ENCODE peak calls at places on chromosomes 3 and 15, in nine cellular contexts. B is effector CD4-positive, alpha-beta T cell; O is H4; N is stimulated activated naive CD8-positive, alpha-beta T cell treated with anti-CD3 and anti-CD28 coated beads, Interleukin-15, amount 100 ng/mL, for 72 hours; L is NCI-H524; T is adrenal gland; R is fibroblast of gingiva; C is GM12864; P is occipital lobe. Z is an unnamed sample.

GRCh38 chr3:119352235-119352634 is 58.1 kb downstream of the ARHGAP31 start:
- DNase-seq in R (no peak), T (no peak), L (no peak), N (peak; percentile 19), B (peak; percentile 17), P (no peak), C (peak; percentile 86), O (no peak), Z (no peak)

GRCh38 chr3:27585429-27585828 is 101.2 kb upstream of the SLC4A7 start:
- DNase-seq in B (no peak), R (no peak), C (no peak), T (no peak), O (no peak), L (no peak), P (no peak), N (no peak), Z (no peak)

GRCh38 chr15:101358895-101359294 is 63.8 kb upstream of the SNRPA1 start:
- DNase-seq in O (no peak), B (no peak), R (no peak), P (no peak), N (no peak), L (no peak), T (no peak), C (no peak), Z (peak; percentile 74)

GRCh38 chr15:35827156-35827555 is 281.2 kb upstream of the DPH6 start:
- DNase-seq in N (no peak), O (no peak), R (no peak), L (no peak), P (no peak), T (no peak), B (no peak), C (no peak), Z (no peak)

GRCh38 chr3:14286887-14287496 is 108.4 kb downstream of the LSM3 start:
- DNase-seq in B (no peak), L (peak; percentile 13), O (no peak), R (no peak), N (no peak), T (no peak), C (no peak), P (no peak), Z (peak; percentile 54)

GRCh38 chr3:177800565-177800964 is 603.3 kb upstream of the TBL1XR1 start:
- DNase-seq in T (no peak), L (no peak), R (no peak), B (no peak), O (no peak), P (no peak), C (no peak), N (no peak), Z (no peak)

GRCh38 chr3:37053753-37054152 is 60.4 kb downstream of the MLH1 start:
- DNase-seq in C (no peak), P (no peak), R (no peak), B (no peak), L (no peak), O (no peak), T (no peak), N (no peak), Z (no peak)

GRCh38 chr15:36807134-36807764 is 227.8 kb downstream of the CDIN1 start:
- DNase-seq in C (no peak), O (no peak), R (no peak), P (no peak), T (no peak), B (no peak), N (no peak), L (no peak), Z (no peak)

GRCh38 chr3:114597012-114597411 is 303.2 kb downstream of the TIGIT start:
- DNase-seq in O (no peak), R (no peak), B (no peak), P (no peak), C (no peak), N (no peak), T (no peak), L (no peak), Z (no peak)

GRCh38 chr3:194058189-194058571 is 77.8 kb upstream of the HES1 start:
- DNase-seq in P (no peak), L (peak; percentile 58), R (peak; percentile 47), B (no peak), C (no peak), O (no peak), T (peak; percentile 47), N (peak; percentile 22), Z (peak; percentile 91)

GRCh38 chr3:71380096-71380495 is 203.4 kb downstream of the FOXP1 start:
- DNase-seq in O (no peak), T (no peak), L (no peak), N (no peak), B (no peak), P (no peak), R (no peak), C (no peak), Z (no peak)

GRCh38 chr15:39088186-39088585 is 492.7 kb upstream of the THBS1 start:
- DNase-seq in T (no peak), B (no peak), P (no peak), R (no peak), N (no peak), C (no peak), O (no peak), L (no peak), Z (no peak)